ENCODE peak calls at places on chromosomes 12 and 14, in five cellular contexts. H is Kasumi-1; W is activated CD8-positive, alpha-beta memory T cell treated with anti-CD3 and anti-CD28 coated beads, Interleukin-2, amount 10 ng/mL, durations not matched to agents 7 days and 5 days; T is AG10803; B is progenitor cell of endocrine pancreas. O is an unnamed sample.
A peak's percentile ranks its signal among the peaks of the same experiment; 100 is the strongest.

GRCh38 chr12:54689984-54690383 is 41.8 kb upstream of the DCD start:
- DNase-seq in W (no peak), T (no peak), B (no peak), H (peak; percentile 15), O (no peak)

GRCh38 chr12:131505561-131505960 is 205.3 kb upstream of the SFSWAP start:
- DNase-seq in W (no peak), T (no peak), B (no peak), H (no peak), O (no peak)

GRCh38 chr12:91732086-91732485 is 413.6 kb downstream of the BTG1 start:
- DNase-seq in T (peak; percentile 55), W (no peak), B (no peak), H (no peak), O (no peak)

GRCh38 chr12:105369014-105369413 is 38.5 kb downstream of the C12orf75 start:
- DNase-seq in W (no peak), T (peak; percentile 84), H (no peak), B (no peak), O (no peak)

GRCh38 chr14:35224615-35225014 is 67.6 kb upstream of the PSMA6 start:
- DNase-seq in B (no peak), H (no peak), W (no peak), T (no peak), O (no peak)

GRCh38 chr12:45612044-45612794 is 117.3 kb upstream of the ARID2 start:
- DNase-seq in W (no peak), H (no peak), T (peak; percentile 3), B (no peak), O (no peak)

GRCh38 chr12:88388566-88389269 is 191.6 kb downstream of the KITLG start:
- DNase-seq in H (peak; percentile 38), B (no peak), W (no peak), T (peak; percentile 49), O (no peak)

GRCh38 chr14:68395585-68395984 is 397.3 kb downstream of the ZFP36L1 start:
- DNase-seq in B (no peak), H (no peak), T (peak; percentile 92), W (no peak), O (no peak)

GRCh38 chr12:57620936-57621496 is 9.8 kb downstream of the ARHGEF25 start:
- DNase-seq in T (no peak), H (no peak), B (no peak), W (no peak), O (no peak)

GRCh38 chr12:82857276-82857675 is 170.6 kb downstream of the TMTC2 start:
- DNase-seq in W (no peak), B (no peak), T (no peak), H (no peak), O (no peak)

GRCh38 chr12:54968181-54968730 is 16.3 kb downstream of the TESPA1 start:
- DNase-seq in H (no peak), T (no peak), W (no peak), B (no peak), O (no peak)

GRCh38 chr12:123305160-123305559 is 33.5 kb upstream of the CDK2AP1 start:
- DNase-seq in H (no peak), B (no peak), T (no peak), W (no peak), O (no peak)

GRCh38 chr14:99522457-99522891 is 41.3 kb downstream of the CCNK start:
- DNase-seq in B (no peak), H (peak; percentile 57), T (peak; percentile 60), W (no peak), O (no peak)

GRCh38 chr14:74980746-74981661 is 21.7 kb upstream of the EIF2B2 start:
- DNase-seq in H (no peak), T (peak; percentile 60), W (no peak), B (no peak), O (no peak)

GRCh38 chr12:64025174-64025958 is 180.9 kb downstream of the SRGAP1 start:
- DNase-seq in B (no peak), H (no peak), W (no peak), T (no peak), O (no peak)

GRCh38 chr12:47995976-47996375 is 8.3 kb downstream of the COL2A1 start:
- DNase-seq in H (no peak), W (no peak), B (no peak), T (peak; percentile 74), O (no peak)

GRCh38 chr14:81401420-81402122 is 1.4 kb upstream of the STON2 start:
- DNase-seq in B (no peak), W (no peak), T (peak; percentile 96), H (peak; percentile 6), O (no peak)

GRCh38 chr14:80491131-80491530 is 279.8 kb upstream of the DIO2 start:
- DNase-seq in B (no peak), W (peak; percentile 41), T (peak; percentile 79), H (peak; percentile 1), O (no peak)

GRCh38 chr12:31321565-31322228 is 4.3 kb downstream of the SINHCAF start:
- DNase-seq in W (no peak), B (no peak), H (no peak), T (no peak), O (no peak)

GRCh38 chr12:91901675-91902074 is 244.0 kb downstream of the BTG1 start:
- DNase-seq in B (no peak), W (no peak), T (no peak), H (no peak), O (no peak)

GRCh38 chr14:105925615-105926414 is 399.4 kb downstream of the TMEM121 start:
- DNase-seq in W (no peak), B (no peak), T (no peak), H (no peak), O (no peak)

GRCh38 chr12:124847675-124848074 is 16.0 kb downstream of the SCARB1 start:
- DNase-seq in H (no peak), W (no peak), B (no peak), T (no peak), O (no peak)